ENCODE peak calls at places on chromosomes 4 and X, in six cellular contexts. B is Peyer's patch, Y is mucosa of descending colon, K is OCI-LY7, T is heart right ventricle, N is PC-3. D is an unnamed sample. For H3K4me1, the result is how much of the 10 kb centered on the place peaks cover.

GRCh38 chr4:107183155-107183774 is 147.2 kb upstream of the DKK2 start:
- DNase-seq in N (peak), K (peak), B (peak), Y (peak), T (no peak), D (no peak)

GRCh38 chr4:183422962-183423653 is 21.3 kb upstream of the CDKN2AIP start:
- DNase-seq in T (no peak), Y (no peak), B (no peak), N (peak), K (no peak), D (no peak)

GRCh38 chr4:145937021-145937861 is 1.4 kb downstream of the ZNF827 start:
- DNase-seq in T (peak), N (peak), B (peak), Y (peak), K (peak), D (peak)

GRCh38 chr4:534101-534575 is 35.1 kb downstream of the PIGG start:
- DNase-seq in B (no peak), K (no peak), Y (no peak), N (no peak), T (no peak), D (peak)

GRCh38 chr4:85606505-85606904 is 131.6 kb downstream of the ARHGAP24 start:
- DNase-seq in N (peak), K (no peak), T (no peak), B (no peak), Y (no peak), D (no peak)

GRCh38 chr4:46886711-46887110 is 22.3 kb downstream of the COX7B2 start:
- DNase-seq in T (no peak), B (no peak), N (peak), K (no peak), Y (no peak), D (no peak)

GRCh38 chrX:84144281-84144680 is 43.7 kb downstream of the RPS6KA6 start:
- DNase-seq in T (no peak), N (no peak), Y (no peak), B (no peak), K (no peak), D (no peak)

GRCh38 chrX:12974217-12974796 is 603 bp upstream of the TMSB4X start:
- DNase-seq in N (peak), B (peak), K (peak), Y (peak), T (peak), D (peak)

GRCh38 chr4:109079731-109080130 is 222.7 kb downstream of the COL25A1 start:
- DNase-seq in N (peak), B (no peak), Y (no peak), K (no peak), T (no peak), D (no peak)

GRCh38 chrX:2705461-2705860 is 14.4 kb downstream of the CD99 start:
- DNase-seq in T (no peak), B (no peak), Y (no peak), N (no peak), K (no peak), D (peak)

GRCh38 chr4:164648151-164648848 is 105.6 kb upstream of the SMIM31 start:
- DNase-seq in Y (no peak), K (no peak), N (peak), B (no peak), T (no peak), D (no peak)

GRCh38 chrX:15471016-15471415 is 22.1 kb downstream of the PIR start:
- DNase-seq in N (peak), T (peak), K (peak), B (peak), Y (peak), D (no peak)

GRCh38 chr4:2217726-2218125 is 24.2 kb downstream of the HAUS3 start:
- DNase-seq in N (peak), K (no peak), B (no peak), Y (no peak), T (no peak), D (no peak)

GRCh38 chrX:137236837-137237236 is 203.0 kb upstream of the GPR101 start:
- DNase-seq in N (no peak), K (no peak), T (no peak), B (no peak), Y (no peak), D (no peak)

GRCh38 chr4:151957163-151957562 is 196.4 kb upstream of the GATB start:
- DNase-seq in K (no peak), Y (no peak), B (no peak), N (no peak), T (peak), D (no peak)

GRCh38 chr4:129092636-129093172 is 635 bp downstream of the SCLT1 start:
- DNase-seq in T (no peak), B (no peak), K (no peak), Y (no peak), N (peak), D (no peak)

GRCh38 chrX:68929332-68930150 is 100.7 kb downstream of the EFNB1 start:
- DNase-seq in Y (no peak), T (peak), N (peak), B (no peak), K (no peak), D (peak)

GRCh38 chr4:16875487-16875886 is 23.0 kb downstream of the LDB2 start:
- DNase-seq in T (no peak), K (no peak), N (no peak), B (no peak), Y (no peak), D (no peak)

DNA sequence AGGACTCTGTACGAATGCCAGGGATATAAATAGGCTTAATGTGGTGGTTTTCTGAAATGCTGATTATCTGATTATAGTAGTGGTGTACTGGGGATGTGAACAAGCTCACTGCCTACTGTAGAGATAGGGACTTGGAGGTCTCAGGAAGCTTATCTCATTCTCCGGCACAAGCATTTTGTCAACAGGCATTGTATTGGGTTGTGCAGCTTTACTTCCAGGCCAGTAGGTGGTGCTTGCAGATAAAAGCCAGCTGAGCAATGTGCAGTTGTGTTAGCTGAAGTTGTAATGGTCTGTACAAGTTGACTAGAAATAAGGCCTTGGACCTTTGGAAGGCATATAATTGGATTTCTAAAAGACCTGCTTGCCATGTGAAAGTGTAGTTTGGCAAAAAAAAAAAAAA is 49.5 kb upstream of the TMLHE start:
- DNase-seq in B (no peak), Y (no peak), N (peak), K (no peak), T (no peak), D (no peak)
- TF ChIP-seq CTCF in B (no peak), Y (no peak), N (peak), K (peak), T (no peak), D (no peak)

GRCh38 chrX:111284615-111285294 is 14.5 kb upstream of the CAPN6 start:
- DNase-seq in N (no peak), B (no peak), K (no peak), Y (no peak), T (no peak), D (no peak)

GRCh38 chrX:111288841-111289240 is 18.6 kb upstream of the CAPN6 start:
- DNase-seq in Y (no peak), K (no peak), N (no peak), T (no peak), B (no peak), D (no peak)

GRCh38 chrX:111282991-111283390 is 12.7 kb upstream of the CAPN6 start:
- DNase-seq in B (no peak), Y (no peak), T (no peak), N (no peak), K (no peak), D (no peak)

GRCh38 chrX:111282141-111282540 is 11.9 kb upstream of the CAPN6 start:
- DNase-seq in T (no peak), B (no peak), Y (no peak), K (no peak), N (no peak), D (no peak)

DNA sequence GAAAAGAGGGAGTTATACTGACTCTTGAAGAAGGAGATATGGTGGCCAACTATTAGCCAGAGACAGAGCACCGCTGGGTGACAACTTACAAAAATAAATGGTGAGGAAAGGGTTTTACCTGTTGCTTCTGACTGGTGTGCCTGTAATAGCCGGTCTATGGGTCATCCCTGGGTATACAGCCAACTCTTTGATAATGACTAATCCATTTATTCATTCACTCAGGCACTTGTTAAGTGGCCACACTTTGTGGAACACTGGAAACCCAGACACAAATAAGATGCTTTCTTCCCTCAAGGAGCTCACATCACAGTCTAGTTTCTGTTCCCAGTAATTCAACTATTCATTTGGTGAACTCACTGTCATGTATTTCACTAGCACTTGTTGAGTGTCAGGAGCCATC is 13.2 kb upstream of the CAPN6 start:
- DNase-seq in B (no peak), K (no peak), Y (no peak), N (no peak), T (no peak), D (no peak)
- H3K4me1 ChIP-seq in B (under half), K (under half), Y (under half), N (under half), T (under half), D (under half)

DNA sequence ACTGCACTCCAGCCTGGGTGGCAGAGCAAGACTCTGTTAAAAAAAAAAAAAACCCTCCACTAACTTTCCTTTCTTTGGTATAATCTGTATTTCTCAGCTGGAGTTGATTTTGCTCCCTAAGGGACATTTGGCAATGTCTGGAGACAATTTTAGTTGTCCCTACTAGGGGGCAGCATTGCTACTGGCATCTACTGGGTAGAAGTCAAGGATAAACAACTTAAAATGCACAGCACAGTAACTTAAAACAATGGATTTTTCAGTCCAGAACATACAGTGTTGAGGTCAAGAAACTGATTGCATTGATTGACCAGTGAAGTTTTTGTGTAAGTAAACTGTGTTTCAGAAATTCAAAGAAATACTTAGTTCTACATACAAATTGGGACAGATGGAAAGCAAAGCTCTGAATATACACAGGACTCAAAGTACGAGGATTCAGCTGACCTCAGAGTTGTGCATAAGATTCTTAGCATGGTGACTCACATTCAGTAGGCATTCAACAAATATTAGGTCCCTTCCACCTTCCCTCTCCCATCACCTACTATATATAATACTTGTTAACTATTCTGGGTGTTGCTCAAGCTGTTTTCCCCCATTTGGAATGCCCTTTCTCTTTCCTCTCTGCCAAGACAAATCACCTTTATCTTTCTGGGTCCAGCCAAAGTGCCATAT is 8.8 kb downstream of the DDX53 start:
- DNase-seq in Y (no peak), T (no peak), K (peak), N (peak), B (no peak), D (no peak)
- TF ChIP-seq CTCF in Y (no peak), T (no peak), K (peak), N (peak), B (no peak), D (no peak)

GRCh38 chrX:24377195-24377594 is 16.8 kb downstream of the SUPT20HL1 start:
- DNase-seq in T (no peak), B (no peak), K (no peak), Y (no peak), N (no peak), D (no peak)
- H3K4me1 ChIP-seq in T (under half), B (under half), K (under half), Y (under half), N (under half), D (under half)

DNA sequence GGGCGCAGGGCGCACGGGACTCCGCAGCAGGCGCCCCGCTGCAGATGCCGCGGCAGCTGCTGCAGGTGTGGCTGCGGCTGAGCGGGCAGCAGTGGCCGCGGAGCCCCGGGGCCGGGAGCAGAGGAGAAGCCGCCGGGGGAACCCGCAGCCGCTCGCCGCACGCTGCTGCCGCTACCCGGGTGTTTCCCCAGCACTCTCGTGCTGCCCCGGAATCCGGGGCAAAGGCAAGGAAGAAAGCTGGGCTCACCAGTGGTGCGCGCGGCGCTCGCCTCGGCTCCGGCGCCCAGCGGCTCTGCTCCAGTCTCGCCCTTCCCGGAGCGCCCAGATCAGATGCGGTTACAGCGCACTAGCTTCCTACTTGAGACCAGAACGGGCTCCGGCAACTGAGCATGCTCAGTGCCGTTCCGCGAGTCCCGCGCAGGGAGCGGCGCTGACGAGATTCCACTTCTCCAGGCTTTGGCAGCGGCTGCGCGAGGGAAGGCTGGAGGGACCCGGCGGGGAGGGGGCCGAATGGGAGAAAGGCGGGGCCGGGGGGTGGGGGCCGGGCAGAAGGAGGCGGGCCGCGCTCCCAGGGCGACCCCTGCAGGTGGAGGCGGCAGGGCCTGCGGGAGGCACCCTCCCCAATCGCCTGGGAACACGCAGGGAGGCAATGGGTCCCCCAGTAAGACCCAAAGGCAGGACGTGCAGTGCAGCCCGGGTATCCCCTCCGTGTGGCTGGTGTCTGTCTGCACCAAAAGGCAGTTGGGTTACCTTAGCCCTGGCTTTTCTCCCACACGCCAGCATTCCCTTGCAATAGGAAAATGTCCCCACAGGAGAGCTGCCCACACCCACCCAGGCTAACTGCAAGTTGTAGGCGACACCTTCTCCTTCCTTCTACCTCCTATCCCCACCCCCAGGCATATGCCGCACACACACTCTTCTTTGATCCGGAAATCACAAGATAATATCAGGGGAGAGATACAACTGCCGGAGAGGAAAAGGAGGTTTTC is at the start of gene APBB2:
- DNase-seq in T (peak), N (peak), K (peak), Y (peak), B (peak), D (peak)
- TF ChIP-seq CTCF in T (peak), N (peak), K (peak), Y (peak), B (no peak), D (peak)

D was measured in spleen.